ENCODE peak calls at places on chromosome 17, in eight cellular contexts. E is GM23338, V is heart left ventricle, Q is colonic mucosa, U is thoracic aorta, A is A673, I is left lung, W is Peyer's patch. G is an unnamed sample.

GRCh38 chr17:55451758-55452468 is 30.3 kb upstream of the MMD start:
- DNase-seq in E (no peak), V (no peak), Q (no peak), U (no peak), A (peak; percentile 63), I (no peak), W (no peak), G (no peak)

GRCh38 chr17:6632530-6632929 is 8.0 kb downstream of the KIAA0753 start:
- DNase-seq in E (no peak), V (no peak), Q (no peak), U (no peak), A (no peak), I (no peak), W (no peak), G (no peak)

GRCh38 chr17:41678907-41679739 is 9.6 kb upstream of the EIF1 start:
- DNase-seq in E (no peak), V (peak; percentile 36), Q (peak; percentile 53), U (no peak), A (peak; percentile 49), I (no peak), W (peak; percentile 70), G (no peak)

GRCh38 chr17:33948299-33948698 is 306.8 kb upstream of the CCL2 start:
- DNase-seq in E (no peak), V (no peak), Q (no peak), U (no peak), A (no peak), I (no peak), W (no peak), G (no peak)

GRCh38 chr17:64066709-64067108 is 46.3 kb upstream of the ICAM2 start:
- DNase-seq in E (no peak), V (no peak), Q (no peak), U (no peak), A (no peak), I (no peak), W (peak; percentile 67), G (no peak)

GRCh38 chr17:37671813-37672544 is 28.7 kb upstream of the DDX52 start:
- DNase-seq in E (no peak), V (no peak), Q (no peak), U (no peak), A (no peak), I (no peak), W (no peak), G (no peak)

GRCh38 chr17:29572691-29573557 is 4.4 kb downstream of the TP53I13 start:
- DNase-seq in E (peak; percentile 67), V (peak; percentile 80), Q (peak; percentile 47), U (no peak), A (peak; percentile 66), I (peak; percentile 87), W (peak; percentile 81), G (peak; percentile 86)

GRCh38 chr17:47797797-47798196 is 23.8 kb downstream of the OSBPL7 start:
- DNase-seq in E (peak; percentile 42), V (no peak), Q (no peak), U (no peak), A (no peak), I (no peak), W (peak; percentile 5), G (no peak)

GRCh38 chr17:12021604-12022003 is 927 bp downstream of the MAP2K4 start:
- DNase-seq in E (no peak), V (no peak), Q (no peak), U (no peak), A (no peak), I (no peak), W (no peak), G (no peak)

GRCh38 chr17:82334622-82335394 is 1.2 kb upstream of the SECTM1 start:
- DNase-seq in E (no peak), V (no peak), Q (no peak), U (no peak), A (no peak), I (peak; percentile 82), W (no peak), G (no peak)

GRCh38 chr17:63700528-63701441 is 860 bp upstream of the LIMD2 start:
- DNase-seq in E (peak; percentile 75), V (peak; percentile 77), Q (no peak), U (peak; percentile 60), A (peak; percentile 75), I (peak; percentile 88), W (peak; percentile 75), G (peak; percentile 74)

GRCh38 chr17:50062323-50063243 is 6.7 kb downstream of the ITGA3 start:
- DNase-seq in E (no peak), V (peak; percentile 86), Q (peak; percentile 90), U (peak; percentile 77), A (no peak), I (peak; percentile 93), W (peak; percentile 78), G (no peak)

GRCh38 chr17:41786227-41787020 is at the start of gene JUP:
- DNase-seq in E (peak; percentile 100), V (peak; percentile 99), Q (peak; percentile 100), U (peak; percentile 98), A (peak; percentile 97), I (peak; percentile 98), W (peak; percentile 99), G (peak; percentile 100)

GRCh38 chr17:36877774-36878173 is 59.5 kb upstream of the LHX1 start:
- DNase-seq in E (peak; percentile 32), V (no peak), Q (no peak), U (no peak), A (no peak), I (no peak), W (no peak), G (no peak)

GRCh38 chr17:78144146-78144719 is 2.0 kb upstream of the C17orf99 start:
- DNase-seq in E (no peak), V (peak; percentile 89), Q (peak; percentile 90), U (no peak), A (peak; percentile 40), I (peak; percentile 89), W (peak; percentile 86), G (no peak)

GRCh38 chr17:38687291-38687690 is 12.5 kb upstream of the EPOP start:
- DNase-seq in E (no peak), V (no peak), Q (no peak), U (no peak), A (no peak), I (no peak), W (no peak), G (no peak)

GRCh38 chr17:73705594-73705993 is 61.3 kb upstream of the SDK2 start:
- DNase-seq in E (no peak), V (no peak), Q (peak; percentile 37), U (no peak), A (peak; percentile 70), I (no peak), W (no peak), G (peak; percentile 20)

GRCh38 chr17:13003454-13003851 is 14.4 kb downstream of the ELAC2 start:
- DNase-seq in E (no peak), V (no peak), Q (no peak), U (no peak), A (no peak), I (no peak), W (no peak), G (no peak)

GRCh38 chr17:74730491-74731346 is 6.3 kb upstream of the RAB37 start:
- DNase-seq in E (no peak), V (no peak), Q (no peak), U (no peak), A (no peak), I (no peak), W (peak; percentile 74), G (no peak)

GRCh38 chr17:48998557-48999440 is 1.6 kb downstream of the IGF2BP1 start:
- DNase-seq in E (peak; percentile 52), V (no peak), Q (no peak), U (no peak), A (peak; percentile 77), I (no peak), W (no peak), G (no peak)

GRCh38 chr17:82689077-82689476 is 9.4 kb downstream of the RAB40B start:
- DNase-seq in E (no peak), V (no peak), Q (no peak), U (no peak), A (no peak), I (no peak), W (no peak), G (no peak)

GRCh38 chr17:19433727-19434340 is 22.8 kb downstream of the RNF112 start:
- DNase-seq in E (peak; percentile 33), V (no peak), Q (no peak), U (no peak), A (no peak), I (no peak), W (no peak), G (no peak)
- TF ChIP-seq CTCF in E (peak; percentile 69), V (no peak), Q (no peak), U (no peak), A (no peak), I (no peak), W (no peak), G (no peak)

DNA sequence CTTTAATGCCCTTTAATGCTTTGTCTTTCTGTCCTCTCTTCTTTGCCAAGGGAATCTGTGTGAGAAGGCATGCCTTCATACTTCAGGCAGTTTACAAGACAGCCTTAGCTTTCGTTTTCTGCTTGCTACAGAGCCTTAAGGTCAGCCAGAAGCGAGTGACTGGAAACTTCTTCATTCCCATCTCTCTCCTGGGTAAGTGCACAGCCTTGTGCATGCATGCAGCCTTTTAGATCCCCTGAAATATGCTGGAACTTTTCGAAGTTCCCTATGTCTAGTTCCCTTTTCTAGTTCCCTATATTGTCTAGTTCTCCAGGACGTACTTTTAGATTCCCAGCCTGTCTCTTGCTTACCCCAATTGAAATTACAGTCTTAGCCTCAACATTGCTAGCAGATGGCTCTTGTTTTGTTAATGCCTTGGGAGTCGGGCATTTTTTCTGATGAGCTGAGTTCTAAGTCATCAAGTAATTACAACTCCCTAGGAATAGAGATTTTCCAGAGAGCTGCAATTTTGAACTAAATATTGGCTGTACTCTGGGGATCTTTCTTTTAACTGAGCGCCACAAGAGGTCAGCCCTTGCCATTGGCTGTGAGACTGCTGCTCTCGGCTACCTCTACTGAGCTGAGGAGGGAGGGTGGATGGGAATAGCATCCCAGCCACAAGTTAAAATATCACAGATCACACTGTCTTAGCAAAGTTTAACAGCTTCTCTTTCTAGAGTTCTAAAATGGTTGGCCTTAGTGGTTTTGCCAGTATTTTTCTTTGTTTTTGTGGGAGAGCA is 22.7 kb upstream of the PPM1D start:
- DNase-seq in E (peak; percentile 47), V (peak; percentile 32), Q (peak; percentile 38), U (no peak), A (no peak), I (no peak), W (no peak), G (no peak)
- TF ChIP-seq CTCF in E (peak; percentile 54), V (peak; percentile 20), Q (no peak), U (peak; percentile 36), A (no peak), I (no peak), W (peak; percentile 12), G (no peak)

GRCh38 chr17:9179602-9180001 is 158.3 kb downstream of the NTN1 start:
- DNase-seq in E (peak; percentile 41), V (no peak), Q (no peak), U (no peak), A (no peak), I (no peak), W (no peak), G (no peak)
- TF ChIP-seq CTCF in E (peak; percentile 54), V (no peak), Q (no peak), U (no peak), A (no peak), I (no peak), W (no peak), G (no peak)

DNA sequence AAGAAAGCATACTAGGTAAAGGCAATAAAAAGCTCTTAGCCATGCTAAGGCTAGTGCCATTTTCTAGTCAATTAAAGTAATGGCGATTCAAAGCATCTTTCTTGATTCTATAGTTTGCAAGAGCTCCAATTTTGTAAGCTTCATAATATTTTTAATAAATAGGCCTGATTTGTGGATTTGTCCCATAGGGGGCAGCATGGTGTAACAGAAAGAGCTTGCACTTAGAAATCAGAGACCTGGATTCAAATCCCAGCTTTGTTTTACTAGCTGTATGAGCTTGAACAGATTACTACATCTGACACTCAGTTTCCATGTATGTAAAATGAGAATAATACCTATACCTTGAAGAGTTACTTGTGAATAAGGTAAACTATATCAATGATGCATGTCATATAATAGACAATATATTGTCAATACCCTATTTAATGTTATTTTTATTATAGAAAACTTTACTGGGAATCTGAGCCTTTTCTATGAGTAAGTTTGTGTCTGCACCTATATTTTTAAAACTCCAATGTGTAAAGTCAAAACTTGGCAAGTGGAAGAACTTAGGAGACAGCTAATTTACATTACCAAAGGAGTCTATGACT is 93.6 kb upstream of the NOG start:
- DNase-seq in E (peak; percentile 73), V (no peak), Q (no peak), U (no peak), A (peak; percentile 57), I (no peak), W (no peak), G (no peak)
- TF ChIP-seq CTCF in E (peak; percentile 62), V (peak; percentile 42), Q (peak; percentile 34), U (no peak), A (peak; percentile 64), I (peak; percentile 44), W (peak; percentile 34), G (peak; percentile 62)

G was measured in glutamatergic neuron.